ENCODE peak calls at places on chromosomes 13 and 19, in six cellular contexts. One of them, this sample, is unnamed.

GRCh38 chr19:55333870-55334269 is 5.8 kb upstream of the KMT5C start:
- DNase-seq in omental fat pad: no peak
- DNase-seq in endodermal cell: peak
- DNase-seq in foreskin fibroblast: no peak
- DNase-seq in pancreas: no peak
- DNase-seq in progenitor cell of endocrine pancreas: no peak
- DNase-seq in this sample: no peak

GRCh38 chr19:3822683-3823344 is 36.6 kb upstream of the MATK start:
- DNase-seq in omental fat pad: no peak
- DNase-seq in progenitor cell of endocrine pancreas: no peak
- DNase-seq in endodermal cell: peak
- DNase-seq in pancreas: no peak
- DNase-seq in foreskin fibroblast: no peak
- DNase-seq in this sample: no peak

GRCh38 chr19:42332059-42332458 is 6.6 kb downstream of the MEGF8 start:
- DNase-seq in endodermal cell: no peak
- DNase-seq in foreskin fibroblast: no peak
- DNase-seq in omental fat pad: no peak
- DNase-seq in progenitor cell of endocrine pancreas: no peak
- DNase-seq in pancreas: no peak
- DNase-seq in this sample: no peak

GRCh38 chr13:108957369-108958012 is 328.1 kb downstream of the MYO16 start:
- DNase-seq in foreskin fibroblast: peak
- DNase-seq in progenitor cell of endocrine pancreas: no peak
- DNase-seq in omental fat pad: no peak
- DNase-seq in pancreas: no peak
- DNase-seq in endodermal cell: no peak
- DNase-seq in this sample: no peak

GRCh38 chr19:3129112-3129511 is 6.7 kb upstream of the GNA15 start:
- DNase-seq in foreskin fibroblast: peak
- DNase-seq in omental fat pad: no peak
- DNase-seq in endodermal cell: peak
- DNase-seq in pancreas: no peak
- DNase-seq in progenitor cell of endocrine pancreas: no peak
- DNase-seq in this sample: no peak

GRCh38 chr19:11384778-11385129 is 640 bp upstream of the EPOR start:
- DNase-seq in foreskin fibroblast: no peak
- DNase-seq in omental fat pad: no peak
- DNase-seq in progenitor cell of endocrine pancreas: no peak
- DNase-seq in pancreas: no peak
- DNase-seq in endodermal cell: no peak
- DNase-seq in this sample: no peak

GRCh38 chr13:46782066-46782465 is 14.9 kb downstream of the ESD start:
- DNase-seq in endodermal cell: no peak
- DNase-seq in foreskin fibroblast: no peak
- DNase-seq in omental fat pad: no peak
- DNase-seq in progenitor cell of endocrine pancreas: no peak
- DNase-seq in pancreas: no peak
- DNase-seq in this sample: no peak

GRCh38 chr19:29014857-29015436 is 198.0 kb downstream of the UQCRFS1 start:
- DNase-seq in progenitor cell of endocrine pancreas: no peak
- DNase-seq in endodermal cell: peak
- DNase-seq in omental fat pad: no peak
- DNase-seq in foreskin fibroblast: no peak
- DNase-seq in pancreas: no peak
- DNase-seq in this sample: no peak

GRCh38 chr19:13843104-13843921 is 33.6 kb upstream of the NANOS3 start:
- DNase-seq in endodermal cell: peak
- DNase-seq in progenitor cell of endocrine pancreas: no peak
- DNase-seq in foreskin fibroblast: peak
- DNase-seq in pancreas: peak
- DNase-seq in omental fat pad: no peak
- DNase-seq in this sample: no peak

GRCh38 chr19:50333235-50333736 is 4.1 kb upstream of the KCNC3 start:
- DNase-seq in foreskin fibroblast: peak
- DNase-seq in omental fat pad: peak
- DNase-seq in progenitor cell of endocrine pancreas: peak
- DNase-seq in endodermal cell: peak
- DNase-seq in pancreas: peak
- DNase-seq in this sample: peak

GRCh38 chr13:112768795-112769411 is 79.1 kb downstream of the ATP11A start:
- DNase-seq in progenitor cell of endocrine pancreas: no peak
- DNase-seq in foreskin fibroblast: no peak
- DNase-seq in endodermal cell: no peak
- DNase-seq in omental fat pad: no peak
- DNase-seq in pancreas: no peak
- DNase-seq in this sample: no peak

GRCh38 chr19:58227964-58228583 is 640 bp upstream of the ZNF544 start:
- DNase-seq in pancreas: no peak
- DNase-seq in endodermal cell: peak
- DNase-seq in omental fat pad: no peak
- DNase-seq in foreskin fibroblast: no peak
- DNase-seq in progenitor cell of endocrine pancreas: no peak
- DNase-seq in this sample: peak

GRCh38 chr19:10736189-10736588 is 18.3 kb downstream of the DNM2 start:
- DNase-seq in omental fat pad: no peak
- DNase-seq in endodermal cell: no peak
- DNase-seq in progenitor cell of endocrine pancreas: no peak
- DNase-seq in pancreas: no peak
- DNase-seq in foreskin fibroblast: no peak
- DNase-seq in this sample: no peak

GRCh38 chr13:35917942-35918645 is 213.1 kb downstream of the DCLK1 start:
- DNase-seq in foreskin fibroblast: no peak
- DNase-seq in omental fat pad: no peak
- DNase-seq in endodermal cell: no peak
- DNase-seq in pancreas: no peak
- DNase-seq in progenitor cell of endocrine pancreas: no peak
- DNase-seq in this sample: no peak

GRCh38 chr13:19289180-19289579 is 107.6 kb upstream of the TUBA3C start:
- DNase-seq in pancreas: no peak
- DNase-seq in omental fat pad: no peak
- DNase-seq in endodermal cell: no peak
- DNase-seq in foreskin fibroblast: no peak
- DNase-seq in progenitor cell of endocrine pancreas: no peak
- DNase-seq in this sample: no peak

GRCh38 chr19:9881720-9882119 is 46.6 kb downstream of the PIN1 start:
- DNase-seq in endodermal cell: no peak
- DNase-seq in pancreas: no peak
- DNase-seq in omental fat pad: no peak
- DNase-seq in foreskin fibroblast: no peak
- DNase-seq in progenitor cell of endocrine pancreas: no peak
- DNase-seq in this sample: no peak

GRCh38 chr13:109100705-109101104 is 471.3 kb downstream of the MYO16 start:
- DNase-seq in omental fat pad: no peak
- DNase-seq in foreskin fibroblast: no peak
- DNase-seq in pancreas: no peak
- DNase-seq in progenitor cell of endocrine pancreas: no peak
- DNase-seq in endodermal cell: no peak
- DNase-seq in this sample: no peak

GRCh38 chr19:51128227-51128626 is 3.5 kb downstream of the SIGLEC9 start:
- DNase-seq in progenitor cell of endocrine pancreas: no peak
- DNase-seq in omental fat pad: no peak
- DNase-seq in pancreas: no peak
- DNase-seq in foreskin fibroblast: no peak
- DNase-seq in endodermal cell: no peak
- DNase-seq in this sample: no peak

GRCh38 chr19:55452381-55453325 is 8.8 kb downstream of the ISOC2 start:
- DNase-seq in foreskin fibroblast: peak
- DNase-seq in progenitor cell of endocrine pancreas: peak
- DNase-seq in endodermal cell: peak
- DNase-seq in pancreas: no peak
- DNase-seq in omental fat pad: no peak
- DNase-seq in this sample: peak

GRCh38 chr13:22198656-22199217 is 527.9 kb downstream of the FGF9 start:
- DNase-seq in endodermal cell: no peak
- DNase-seq in foreskin fibroblast: no peak
- DNase-seq in pancreas: peak
- DNase-seq in progenitor cell of endocrine pancreas: no peak
- DNase-seq in omental fat pad: no peak
- DNase-seq in this sample: no peak

GRCh38 chr13:40394304-40394983 is 272.0 kb downstream of the FOXO1 start:
- DNase-seq in pancreas: no peak
- DNase-seq in foreskin fibroblast: no peak
- DNase-seq in omental fat pad: no peak
- DNase-seq in progenitor cell of endocrine pancreas: no peak
- DNase-seq in endodermal cell: no peak
- DNase-seq in this sample: no peak

GRCh38 chr19:22882797-22883196 is 50.7 kb downstream of the ZNF723 start:
- DNase-seq in pancreas: no peak
- DNase-seq in omental fat pad: no peak
- DNase-seq in endodermal cell: no peak
- DNase-seq in progenitor cell of endocrine pancreas: no peak
- DNase-seq in foreskin fibroblast: peak
- DNase-seq in this sample: no peak
- TF ChIP-seq CTCF in pancreas: no peak
- TF ChIP-seq CTCF in omental fat pad: no peak
- TF ChIP-seq CTCF in endodermal cell: peak
- TF ChIP-seq CTCF in progenitor cell of endocrine pancreas: peak
- TF ChIP-seq CTCF in foreskin fibroblast: no peak
- TF ChIP-seq CTCF in this sample: no peak

DNA sequence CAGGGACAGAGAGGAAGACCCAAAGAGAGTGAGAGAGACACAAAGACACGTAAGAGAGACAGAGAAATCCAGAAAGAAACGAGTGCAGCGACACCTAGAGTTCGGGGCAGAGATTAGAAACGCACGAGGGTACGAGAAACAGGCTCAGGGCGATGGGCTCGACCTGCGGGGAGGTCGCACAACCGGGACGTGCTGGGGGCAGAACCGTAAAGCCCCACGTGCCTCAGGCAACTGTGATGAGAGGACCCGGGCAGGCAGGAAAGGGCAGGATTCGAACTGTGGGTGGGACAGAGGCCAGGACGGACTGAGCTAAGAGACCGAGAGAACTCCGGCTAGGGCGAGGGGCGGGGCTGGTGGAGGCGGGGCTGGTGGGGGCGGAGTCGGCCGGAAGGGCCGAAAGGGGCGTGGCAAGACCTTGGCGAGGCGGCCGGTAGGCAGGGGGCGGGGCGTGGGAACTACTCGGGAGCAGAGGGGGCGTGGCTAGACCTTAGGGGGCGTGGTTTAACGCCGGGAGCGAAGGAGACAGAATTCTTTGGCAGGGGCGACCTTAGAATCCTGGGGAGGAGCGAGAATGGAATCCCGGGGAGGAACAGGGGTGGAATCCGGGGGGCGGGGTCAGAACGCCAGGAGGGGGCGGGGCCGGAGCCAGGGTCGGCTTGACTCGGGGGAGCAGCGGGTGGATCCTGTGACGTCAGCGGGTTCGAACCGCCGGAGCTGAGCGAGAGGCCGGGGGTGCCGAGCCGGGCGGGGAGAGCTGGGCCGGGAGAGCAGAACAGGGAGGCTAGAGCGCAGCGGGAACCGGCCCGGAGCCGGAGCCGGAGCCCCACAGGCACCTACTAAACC is at the start of gene NECTIN2:
- DNase-seq in foreskin fibroblast: peak
- DNase-seq in omental fat pad: peak
- DNase-seq in endodermal cell: peak
- DNase-seq in progenitor cell of endocrine pancreas: peak
- DNase-seq in pancreas: peak
- DNase-seq in this sample: peak
- TF ChIP-seq CTCF in foreskin fibroblast: peak
- TF ChIP-seq CTCF in omental fat pad: no peak
- TF ChIP-seq CTCF in endodermal cell: peak
- TF ChIP-seq CTCF in progenitor cell of endocrine pancreas: peak
- TF ChIP-seq CTCF in pancreas: peak
- TF ChIP-seq CTCF in this sample: peak

DNA sequence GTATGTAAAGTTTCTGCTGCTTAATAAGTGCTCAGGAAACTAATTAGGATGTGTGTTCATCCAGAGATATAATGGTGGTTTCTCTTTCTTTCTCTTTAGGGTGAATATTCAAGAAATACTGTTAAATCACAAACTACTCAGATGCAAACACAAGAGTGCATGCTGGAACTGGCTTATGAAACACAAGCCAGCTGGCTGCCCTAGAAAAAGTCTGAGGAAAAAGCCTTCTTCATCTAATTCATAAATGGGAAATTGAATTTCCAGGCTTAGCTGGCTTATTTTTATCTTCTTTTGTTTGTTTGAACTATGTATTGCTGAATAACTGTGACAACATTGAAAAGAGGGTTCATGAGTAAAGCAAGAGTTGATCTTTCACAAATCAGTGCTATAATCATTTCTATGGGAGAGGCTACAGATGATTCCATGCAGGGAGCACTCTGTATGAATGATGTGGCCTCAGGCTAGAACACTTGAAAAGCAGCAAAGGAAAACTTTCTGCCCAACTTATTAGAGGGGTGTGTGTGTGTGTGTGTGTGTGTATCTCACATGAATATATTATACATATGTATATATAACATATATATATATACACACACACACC is 69.8 kb upstream of the SCEL start:
- DNase-seq in pancreas: no peak
- DNase-seq in omental fat pad: no peak
- DNase-seq in endodermal cell: no peak
- DNase-seq in foreskin fibroblast: no peak
- DNase-seq in progenitor cell of endocrine pancreas: no peak
- DNase-seq in this sample: no peak
- TF ChIP-seq CTCF in pancreas: no peak
- TF ChIP-seq CTCF in omental fat pad: no peak
- TF ChIP-seq CTCF in endodermal cell: no peak
- TF ChIP-seq CTCF in foreskin fibroblast: no peak
- TF ChIP-seq CTCF in progenitor cell of endocrine pancreas: no peak
- TF ChIP-seq CTCF in this sample: no peak

DNA sequence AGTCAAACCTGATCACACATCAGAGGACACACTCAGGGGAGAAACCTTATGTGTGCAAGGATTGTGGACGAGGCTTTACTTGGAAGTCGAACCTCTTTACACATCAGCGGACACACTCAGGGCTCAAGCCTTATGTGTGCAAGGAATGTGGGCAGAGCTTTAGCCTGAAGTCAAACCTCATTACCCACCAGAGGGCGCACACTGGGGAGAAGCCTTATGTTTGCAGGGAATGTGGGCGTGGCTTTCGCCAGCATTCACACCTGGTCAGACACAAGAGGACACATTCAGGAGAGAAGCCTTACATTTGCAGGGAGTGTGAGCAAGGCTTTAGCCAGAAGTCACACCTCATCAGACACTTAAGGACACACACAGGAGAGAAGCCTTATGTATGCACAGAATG is 8.2 kb upstream of the ZNF527 start:
- DNase-seq in pancreas: no peak
- DNase-seq in progenitor cell of endocrine pancreas: no peak
- DNase-seq in foreskin fibroblast: no peak
- DNase-seq in endodermal cell: peak
- DNase-seq in omental fat pad: no peak
- DNase-seq in this sample: no peak
- TF ChIP-seq CTCF in pancreas: no peak
- TF ChIP-seq CTCF in progenitor cell of endocrine pancreas: peak
- TF ChIP-seq CTCF in foreskin fibroblast: no peak
- TF ChIP-seq CTCF in endodermal cell: peak
- TF ChIP-seq CTCF in omental fat pad: no peak
- TF ChIP-seq CTCF in this sample: no peak

DNA sequence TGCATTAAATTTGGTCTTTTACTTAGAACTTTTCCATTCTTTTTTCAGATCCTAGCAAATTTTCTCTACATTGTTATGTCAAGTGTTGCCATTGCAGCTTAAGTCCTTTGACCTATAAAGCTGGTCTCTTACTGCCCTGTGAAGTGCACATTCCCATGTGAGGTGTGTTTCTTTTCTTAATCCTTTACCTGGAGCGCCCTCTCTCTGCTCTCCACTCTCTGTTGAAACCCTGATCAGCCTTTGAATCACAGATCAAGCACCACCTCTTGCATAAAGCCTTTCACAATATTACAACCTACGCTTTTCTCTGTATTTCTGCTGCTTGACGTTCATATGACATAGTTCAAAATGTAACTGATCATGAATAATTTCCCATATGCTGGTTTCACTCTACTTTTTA is 84.8 kb downstream of the PCDH17 start:
- DNase-seq in pancreas: no peak
- DNase-seq in progenitor cell of endocrine pancreas: no peak
- DNase-seq in foreskin fibroblast: no peak
- DNase-seq in endodermal cell: peak
- DNase-seq in omental fat pad: no peak
- DNase-seq in this sample: no peak
- TF ChIP-seq CTCF in pancreas: no peak
- TF ChIP-seq CTCF in progenitor cell of endocrine pancreas: peak
- TF ChIP-seq CTCF in foreskin fibroblast: no peak
- TF ChIP-seq CTCF in endodermal cell: peak
- TF ChIP-seq CTCF in omental fat pad: no peak
- TF ChIP-seq CTCF in this sample: no peak

This sample was measured in mesothelial cell of epicardium.